ENCODE peak calls at places on chromosome 17, in six cellular contexts. S is fibroblast of pulmonary artery, U is WERI-Rb-1, G is GM13977, E is Caco-2, Z is natural killer cell. N is an unnamed sample.

GRCh38 chr17:4187076-4187475 is 44.1 kb downstream of the CYB5D2 start:
- DNase-seq in U (no peak), Z (no peak), S (no peak), G (no peak), E (no peak), N (no peak)

GRCh38 chr17:1783834-1784611 is 22.2 kb downstream of the SERPINF1 start:
- DNase-seq in Z (no peak), U (no peak), G (peak; percentile 46), E (no peak), S (peak; percentile 98), N (no peak)

GRCh38 chr17:77141846-77142449 is 1.2 kb downstream of the SEC14L1 start:
- DNase-seq in U (no peak), E (no peak), S (no peak), Z (no peak), G (no peak), N (no peak)

GRCh38 chr17:3888343-3889171 is 4.3 kb downstream of the CAMKK1 start:
- DNase-seq in S (peak; percentile 96), Z (no peak), U (peak; percentile 75), E (no peak), G (no peak), N (no peak)

GRCh38 chr17:77400445-77400870 is 259.7 kb downstream of the SEC14L1 start:
- DNase-seq in G (peak; percentile 83), Z (peak; percentile 69), S (no peak), U (peak; percentile 81), E (no peak), N (no peak)

GRCh38 chr17:44630703-44631102 is 25.6 kb upstream of the MEIOC start:
- DNase-seq in U (no peak), Z (no peak), S (no peak), G (no peak), E (no peak), N (no peak)

GRCh38 chr17:2058521-2059124 is 3.7 kb downstream of the HIC1 start:
- DNase-seq in S (peak; percentile 91), Z (peak; percentile 80), E (no peak), G (peak; percentile 89), U (no peak), N (no peak)

GRCh38 chr17:77356690-77357201 is 216.0 kb downstream of the SEC14L1 start:
- DNase-seq in U (peak; percentile 5), G (peak; percentile 37), S (no peak), Z (peak; percentile 17), E (no peak), N (peak; percentile 61)

GRCh38 chr17:27453466-27453865 is 2.8 kb upstream of the KSR1 start:
- DNase-seq in U (no peak), S (no peak), Z (no peak), E (no peak), G (no peak), N (no peak)

GRCh38 chr17:19705201-19705600 is 11.2 kb downstream of the SLC47A2 start:
- DNase-seq in S (no peak), E (no peak), U (no peak), Z (no peak), G (no peak), N (no peak)

GRCh38 chr17:69590690-69591089 is 176.2 kb downstream of the MAP2K6 start:
- DNase-seq in S (no peak), Z (no peak), E (no peak), U (no peak), G (no peak), N (no peak)
- TF ChIP-seq CTCF in S (no peak), Z (no peak), E (no peak), U (no peak), G (no peak), N (no peak)

GRCh38 chr17:41343031-41343430 is 7.6 kb downstream of the KRT33A start:
- DNase-seq in U (no peak), Z (no peak), G (no peak), S (no peak), E (no peak), N (no peak)
- TF ChIP-seq CTCF in U (no peak), Z (no peak), G (no peak), S (no peak), E (no peak), N (no peak)

GRCh38 chr17:81672954-81673353 is 6.4 kb downstream of the CCDC137 start:
- DNase-seq in S (no peak), Z (no peak), U (no peak), G (no peak), E (no peak), N (no peak)

GRCh38 chr17:81672504-81672903 is 6.0 kb downstream of the CCDC137 start:
- DNase-seq in U (no peak), G (no peak), S (no peak), Z (no peak), E (no peak), N (no peak)

GRCh38 chr17:81680150-81680549 is 3.4 kb downstream of the ARL16 start:
- DNase-seq in E (no peak), G (no peak), S (no peak), U (no peak), Z (no peak), N (no peak)

GRCh38 chr17:81673561-81674258 is 7.2 kb downstream of the CCDC137 start:
- DNase-seq in E (no peak), Z (no peak), G (no peak), U (no peak), S (no peak), N (no peak)

DNA sequence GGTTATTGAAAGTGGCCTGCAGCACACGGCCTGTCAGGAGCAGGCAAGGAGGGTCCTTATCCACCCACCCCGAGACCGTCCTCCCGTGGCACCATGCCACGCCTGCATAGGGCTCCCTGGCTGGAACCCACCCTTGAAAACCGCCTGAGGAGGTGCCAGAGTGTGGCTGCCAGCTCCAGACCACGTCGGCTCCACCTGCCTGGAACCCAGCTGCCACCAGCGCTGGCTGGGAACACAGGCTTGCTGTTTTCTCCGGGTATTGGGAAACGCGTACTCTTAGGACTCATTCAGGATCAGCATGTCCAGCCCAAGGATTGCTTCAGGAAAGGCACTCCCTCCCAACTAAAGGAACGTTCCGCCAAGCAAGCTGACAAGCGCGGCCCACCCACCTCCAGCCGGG is 6.7 kb downstream of the ARL16 start:
- DNase-seq in G (no peak), E (no peak), S (no peak), U (no peak), Z (no peak), N (no peak)
- TF ChIP-seq CTCF in G (no peak), E (no peak), S (no peak), U (no peak), Z (no peak), N (no peak)

GRCh38 chr17:64019486-64020067 is 856 bp downstream of the ICAM2 start:
- DNase-seq in U (no peak), G (no peak), Z (no peak), S (no peak), E (no peak), N (peak; percentile 16)

GRCh38 chr17:64015447-64015846 is 5.0 kb downstream of the ICAM2 start:
- DNase-seq in Z (no peak), S (no peak), E (no peak), G (no peak), U (no peak), N (peak; percentile 16)

GRCh38 chr17:64016974-64017373 is 3.5 kb downstream of the ICAM2 start:
- DNase-seq in U (no peak), S (no peak), E (no peak), G (no peak), Z (no peak), N (no peak)

GRCh38 chr17:64017381-64017980 is 3.0 kb downstream of the ICAM2 start:
- DNase-seq in S (no peak), E (no peak), U (no peak), Z (no peak), G (no peak), N (no peak)

DNA sequence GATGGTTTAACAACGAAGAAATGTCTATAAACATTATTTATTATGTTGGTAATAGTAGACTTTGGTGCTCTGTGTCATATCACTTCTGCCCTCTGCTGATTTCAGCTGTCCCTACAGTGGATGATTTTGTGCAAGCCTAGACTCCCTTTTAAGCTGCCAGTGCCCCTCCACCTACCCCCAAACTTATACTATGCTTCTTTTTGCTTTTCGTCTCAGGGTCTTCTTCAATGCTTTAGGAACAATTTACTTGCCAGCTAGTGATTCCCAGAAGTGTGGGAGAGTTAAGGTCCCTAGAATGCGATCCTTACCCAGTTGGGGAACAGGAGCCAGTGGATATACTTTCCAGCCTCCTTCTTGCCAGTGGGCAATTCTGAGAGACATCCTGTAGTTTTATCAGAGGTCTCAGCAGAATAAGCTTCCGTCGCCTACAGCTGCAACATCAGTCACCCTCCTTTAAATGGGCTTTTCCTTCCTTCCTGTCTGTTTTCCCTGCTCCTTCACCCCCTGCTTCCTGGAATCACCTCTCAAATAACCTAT is 4.1 kb downstream of the ICAM2 start:
- DNase-seq in Z (no peak), E (no peak), S (no peak), U (no peak), G (no peak), N (no peak)
- TF ChIP-seq CTCF in Z (no peak), E (no peak), S (peak; percentile 18), U (no peak), G (peak; percentile 44), N (no peak)

GRCh38 chr17:61574542-61575351 is 16.3 kb downstream of the NACA2 start:
- DNase-seq in U (peak; percentile 70), S (peak; percentile 41), Z (no peak), E (peak; percentile 73), G (no peak), N (no peak)
- TF ChIP-seq CTCF in U (peak; percentile 66), S (peak; percentile 27), Z (no peak), E (peak; percentile 47), G (no peak), N (peak; percentile 60)

GRCh38 chr17:38749222-38750043 is 1.3 kb upstream of the PCGF2 start:
- DNase-seq in E (peak; percentile 93), U (peak; percentile 90), S (peak; percentile 62), G (no peak), Z (no peak), N (no peak)
- TF ChIP-seq CTCF in E (no peak), U (no peak), S (no peak), G (peak; percentile 2), Z (no peak), N (no peak)

GRCh38 chr17:17398928-17399926 is 77.6 kb upstream of the MED9 start:
- DNase-seq in S (no peak), U (no peak), Z (no peak), G (no peak), E (no peak), N (no peak)
- TF ChIP-seq CTCF in S (no peak), U (no peak), Z (no peak), G (no peak), E (no peak), N (no peak)

DNA sequence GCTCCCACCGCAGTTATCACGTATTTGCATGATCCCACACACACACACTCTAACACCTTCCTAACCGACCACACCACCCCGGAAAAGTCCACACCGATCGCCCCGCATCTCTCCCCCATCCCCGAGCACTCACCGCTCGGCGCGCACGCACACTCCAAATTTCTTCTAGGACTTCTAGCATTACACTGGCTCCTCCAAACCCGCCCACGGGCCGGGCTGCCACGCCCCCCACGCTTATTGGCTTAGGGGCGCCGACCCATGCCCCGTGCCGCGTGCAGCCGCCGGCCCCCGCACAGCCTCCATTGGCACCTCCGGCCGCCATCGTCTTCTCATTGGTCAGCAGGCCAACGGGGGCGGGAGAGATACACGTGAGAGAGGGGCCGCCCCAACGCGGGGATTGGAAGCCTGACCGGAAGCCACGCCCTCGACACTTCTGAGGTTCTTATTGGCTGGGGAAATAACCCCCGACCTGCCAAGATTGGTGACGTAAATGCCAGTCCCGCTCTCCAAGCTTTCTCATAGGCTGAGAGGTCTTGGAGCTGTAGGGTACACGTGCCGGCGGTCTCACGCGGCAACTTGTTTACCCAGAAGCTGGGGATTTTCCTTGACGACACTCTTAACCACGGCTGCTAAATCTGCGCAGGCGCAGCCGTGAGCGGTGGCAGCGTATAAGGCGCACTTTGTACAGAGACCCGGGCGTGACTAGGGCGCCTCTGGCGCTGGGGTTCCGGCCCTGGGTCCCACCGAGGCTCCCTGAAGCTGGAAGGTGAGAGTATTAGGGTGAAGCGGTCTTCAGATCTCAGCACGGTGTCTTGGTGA is 4.2 kb upstream of the PER1 start:
- DNase-seq in E (peak; percentile 99), U (peak; percentile 100), G (peak; percentile 98), S (peak; percentile 100), Z (peak; percentile 100), N (peak; percentile 99)
- TF ChIP-seq CTCF in E (no peak), U (no peak), G (no peak), S (no peak), Z (no peak), N (no peak)